ENCODE peak calls at places on chromosomes 16 and 17, in five cellular contexts. One of them, this sample, is unnamed.

GRCh38 chr17:45961206-45961605 is 37.8 kb upstream of the STH start:
- DNase-seq in GM12878: no peak
- DNase-seq in A549: no peak
- DNase-seq in body of pancreas: no peak
- DNase-seq in GM12891: no peak
- DNase-seq in this sample: no peak

GRCh38 chr16:4313563-4314531 is 2.0 kb upstream of the GLIS2 start:
- DNase-seq in GM12878: no peak
- DNase-seq in A549: peak
- DNase-seq in body of pancreas: peak
- DNase-seq in GM12891: no peak
- DNase-seq in this sample: no peak

GRCh38 chr17:49201481-49201927 is 8.9 kb downstream of the GNGT2 start:
- DNase-seq in GM12878: no peak
- DNase-seq in A549: no peak
- DNase-seq in body of pancreas: no peak
- DNase-seq in GM12891: no peak
- DNase-seq in this sample: no peak

GRCh38 chr16:79582789-79583188 is 17.7 kb downstream of the MAF start:
- DNase-seq in GM12878: no peak
- DNase-seq in A549: no peak
- DNase-seq in body of pancreas: no peak
- DNase-seq in GM12891: no peak
- DNase-seq in this sample: no peak

GRCh38 chr16:369866-370436 is 387 bp downstream of the MRPL28 start:
- DNase-seq in GM12878: no peak
- DNase-seq in A549: no peak
- DNase-seq in body of pancreas: no peak
- DNase-seq in GM12891: no peak
- DNase-seq in this sample: no peak

GRCh38 chr17:28145348-28145747 is 102.9 kb downstream of the NLK start:
- DNase-seq in GM12878: no peak
- DNase-seq in A549: no peak
- DNase-seq in body of pancreas: no peak
- DNase-seq in GM12891: no peak
- DNase-seq in this sample: peak

GRCh38 chr17:57948555-57949420 is 6.4 kb downstream of the CUEDC1 start:
- DNase-seq in GM12878: no peak
- DNase-seq in A549: peak
- DNase-seq in body of pancreas: peak
- DNase-seq in GM12891: no peak
- DNase-seq in this sample: peak

GRCh38 chr17:37779554-37779953 is 34.7 kb upstream of the HNF1B start:
- DNase-seq in GM12878: no peak
- DNase-seq in A549: no peak
- DNase-seq in body of pancreas: no peak
- DNase-seq in GM12891: no peak
- DNase-seq in this sample: no peak

GRCh38 chr17:48608921-48609505 is 1.8 kb downstream of the HOXB7 start:
- DNase-seq in GM12878: no peak
- DNase-seq in A549: no peak
- DNase-seq in body of pancreas: no peak
- DNase-seq in GM12891: no peak
- DNase-seq in this sample: no peak

GRCh38 chr16:51960931-51961330 is 586.0 kb downstream of the TOX3 start:
- DNase-seq in GM12878: no peak
- DNase-seq in A549: no peak
- DNase-seq in body of pancreas: no peak
- DNase-seq in GM12891: no peak
- DNase-seq in this sample: no peak

GRCh38 chr17:45410144-45411091 is 22.3 kb downstream of the ARHGAP27 start:
- DNase-seq in GM12878: no peak
- DNase-seq in A549: no peak
- DNase-seq in body of pancreas: peak
- DNase-seq in GM12891: peak
- DNase-seq in this sample: no peak

GRCh38 chr16:12440233-12440530 is 363.5 kb downstream of the CPPED1 start:
- DNase-seq in GM12878: no peak
- DNase-seq in A549: no peak
- DNase-seq in body of pancreas: no peak
- DNase-seq in GM12891: no peak
- DNase-seq in this sample: no peak

GRCh38 chr17:48439473-48439872 is 9.5 kb upstream of the SKAP1 start:
- DNase-seq in GM12878: no peak
- DNase-seq in A549: no peak
- DNase-seq in body of pancreas: no peak
- DNase-seq in GM12891: no peak
- DNase-seq in this sample: no peak

GRCh38 chr16:28982418-28982817 is 2.4 kb upstream of the LAT start:
- DNase-seq in GM12878: no peak
- DNase-seq in A549: no peak
- DNase-seq in body of pancreas: no peak
- DNase-seq in GM12891: no peak
- DNase-seq in this sample: no peak

GRCh38 chr16:88534731-88535141 is 35.5 kb upstream of the ZC3H18 start:
- DNase-seq in GM12878: no peak
- DNase-seq in A549: peak
- DNase-seq in body of pancreas: peak
- DNase-seq in GM12891: no peak
- DNase-seq in this sample: no peak

GRCh38 chr17:58326609-58327341 is 1.8 kb downstream of the TSPOAP1 start:
- DNase-seq in GM12878: no peak
- DNase-seq in A549: no peak
- DNase-seq in body of pancreas: no peak
- DNase-seq in GM12891: no peak
- DNase-seq in this sample: no peak

GRCh38 chr16:53664724-53665345 is 38.8 kb downstream of the RPGRIP1L start:
- DNase-seq in GM12878: peak
- DNase-seq in A549: no peak
- DNase-seq in body of pancreas: peak
- DNase-seq in GM12891: no peak
- DNase-seq in this sample: no peak

GRCh38 chr17:19470529-19471261 is 59.7 kb downstream of the RNF112 start:
- DNase-seq in GM12878: no peak
- DNase-seq in A549: no peak
- DNase-seq in body of pancreas: peak
- DNase-seq in GM12891: no peak
- DNase-seq in this sample: no peak

GRCh38 chr16:17134586-17134985 is 336.2 kb downstream of the XYLT1 start:
- DNase-seq in GM12878: peak
- DNase-seq in A549: no peak
- DNase-seq in body of pancreas: no peak
- DNase-seq in GM12891: peak
- DNase-seq in this sample: no peak

GRCh38 chr16:16120044-16120381 is 103.3 kb downstream of the ABCC6 start:
- DNase-seq in GM12878: no peak
- DNase-seq in A549: no peak
- DNase-seq in body of pancreas: peak
- DNase-seq in GM12891: no peak
- DNase-seq in this sample: no peak

GRCh38 chr17:29664743-29665479 is 42.2 kb upstream of the CORO6 start:
- DNase-seq in GM12878: no peak
- DNase-seq in A549: peak
- DNase-seq in body of pancreas: no peak
- DNase-seq in GM12891: no peak
- DNase-seq in this sample: peak

GRCh38 chr17:60167095-60167741 is 17.4 kb downstream of the CA4 start:
- DNase-seq in GM12878: no peak
- DNase-seq in A549: no peak
- DNase-seq in body of pancreas: peak
- DNase-seq in GM12891: no peak
- DNase-seq in this sample: no peak

GRCh38 chr16:81077077-81077940 is at the start of gene C16orf46:
- DNase-seq in GM12878: peak
- DNase-seq in A549: peak
- DNase-seq in body of pancreas: peak
- DNase-seq in GM12891: peak
- DNase-seq in this sample: peak

GRCh38 chr17:38600906-38601305 is 4.8 kb downstream of the SRCIN1 start:
- DNase-seq in GM12878: no peak
- DNase-seq in A549: no peak
- DNase-seq in body of pancreas: no peak
- DNase-seq in GM12891: no peak
- DNase-seq in this sample: no peak

GRCh38 chr17:48382989-48383388 is 47.0 kb downstream of the SKAP1 start:
- DNase-seq in GM12878: no peak
- DNase-seq in A549: no peak
- DNase-seq in body of pancreas: no peak
- DNase-seq in GM12891: no peak
- DNase-seq in this sample: no peak

GRCh38 chr17:65324574-65324973 is 187.4 kb downstream of the RGS9 start:
- DNase-seq in GM12878: no peak
- DNase-seq in A549: no peak
- DNase-seq in body of pancreas: no peak
- DNase-seq in GM12891: no peak
- DNase-seq in this sample: no peak

GRCh38 chr17:606501-607243 is 108.0 kb downstream of the VPS53 start:
- DNase-seq in GM12878: no peak
- DNase-seq in A549: peak
- DNase-seq in body of pancreas: no peak
- DNase-seq in GM12891: no peak
- DNase-seq in this sample: no peak

GRCh38 chr16:87416826-87417471 is 24.8 kb downstream of the MAP1LC3B start:
- DNase-seq in GM12878: no peak
- DNase-seq in A549: peak
- DNase-seq in body of pancreas: peak
- DNase-seq in GM12891: no peak
- DNase-seq in this sample: peak

GRCh38 chr16:70652322-70652721 is 6.0 kb downstream of the IL34 start:
- DNase-seq in GM12878: no peak
- DNase-seq in A549: no peak
- DNase-seq in body of pancreas: no peak
- DNase-seq in GM12891: no peak
- DNase-seq in this sample: no peak

GRCh38 chr16:83233153-83233552 is 574.6 kb upstream of the HSBP1 start:
- DNase-seq in GM12878: no peak
- DNase-seq in A549: no peak
- DNase-seq in body of pancreas: no peak
- DNase-seq in GM12891: no peak
- DNase-seq in this sample: no peak

GRCh38 chr17:82812601-82813000 is 27.2 kb downstream of the ZNF750 start:
- DNase-seq in GM12878: no peak
- DNase-seq in A549: no peak
- DNase-seq in body of pancreas: no peak
- DNase-seq in GM12891: no peak
- DNase-seq in this sample: no peak

GRCh38 chr16:69494993-69495392 is 70.6 kb downstream of the CYB5B start:
- DNase-seq in GM12878: no peak
- DNase-seq in A549: peak
- DNase-seq in body of pancreas: no peak
- DNase-seq in GM12891: no peak
- DNase-seq in this sample: no peak

GRCh38 chr16:67963325-67964321 is 4.8 kb downstream of the SLC12A4 start:
- DNase-seq in GM12878: no peak
- DNase-seq in A549: no peak
- DNase-seq in body of pancreas: peak
- DNase-seq in GM12891: no peak
- DNase-seq in this sample: no peak
- TF ChIP-seq POLR2A in GM12878: no peak
- TF ChIP-seq POLR2A in A549: no peak
- TF ChIP-seq POLR2A in body of pancreas: no peak
- TF ChIP-seq POLR2A in GM12891: no peak
- TF ChIP-seq POLR2A in this sample: no peak

DNA sequence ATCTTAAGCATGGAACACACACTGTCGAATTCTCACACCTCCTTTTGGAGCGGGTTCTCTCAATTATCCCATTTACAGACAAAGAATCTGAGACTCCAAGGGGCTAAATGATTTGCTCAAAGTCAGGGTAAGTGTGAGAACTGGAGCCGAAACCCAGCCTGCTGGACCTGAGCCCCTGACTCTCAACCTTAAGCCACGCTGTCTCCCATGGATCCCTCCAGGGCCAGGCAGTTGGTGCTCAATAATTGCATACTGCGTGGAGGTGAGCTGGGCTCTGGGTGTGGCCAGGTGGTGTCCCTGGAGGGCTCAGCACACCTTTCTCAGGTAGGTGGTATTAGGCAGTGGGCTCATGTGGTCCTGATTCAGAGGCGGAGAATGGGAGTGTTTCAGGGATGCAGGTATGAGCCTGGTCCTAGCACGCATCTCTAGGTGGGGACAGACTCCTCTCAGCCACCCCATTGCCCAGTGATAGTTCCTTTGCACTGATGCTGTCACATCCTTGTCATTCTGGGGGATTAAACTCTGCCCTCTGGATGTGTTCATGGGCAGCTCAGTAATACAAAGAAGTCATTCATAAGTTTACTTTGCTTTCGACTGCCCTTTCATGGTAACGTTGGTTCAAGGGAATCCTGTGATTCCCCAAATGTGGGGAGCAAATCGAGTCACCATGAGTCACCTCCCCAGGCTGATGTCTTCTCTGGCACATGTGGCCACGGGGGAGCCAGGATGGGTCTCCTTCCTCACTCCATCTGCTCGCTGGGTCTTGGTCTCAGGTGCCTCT is 399.5 kb upstream of the TNRC6C start:
- DNase-seq in GM12878: no peak
- DNase-seq in A549: no peak
- DNase-seq in body of pancreas: no peak
- DNase-seq in GM12891: no peak
- DNase-seq in this sample: no peak
- TF ChIP-seq POLR2A in GM12878: no peak
- TF ChIP-seq POLR2A in A549: no peak
- TF ChIP-seq POLR2A in body of pancreas: no peak
- TF ChIP-seq POLR2A in GM12891: no peak
- TF ChIP-seq POLR2A in this sample: no peak

GRCh38 chr17:7835818-7836595 is 2.0 kb downstream of the KDM6B start:
- DNase-seq in GM12878: no peak
- DNase-seq in A549: peak
- DNase-seq in body of pancreas: peak
- DNase-seq in GM12891: no peak
- DNase-seq in this sample: no peak
- TF ChIP-seq POLR2A in GM12878: peak
- TF ChIP-seq POLR2A in A549: peak
- TF ChIP-seq POLR2A in body of pancreas: peak
- TF ChIP-seq POLR2A in GM12891: no peak
- TF ChIP-seq POLR2A in this sample: no peak

DNA sequence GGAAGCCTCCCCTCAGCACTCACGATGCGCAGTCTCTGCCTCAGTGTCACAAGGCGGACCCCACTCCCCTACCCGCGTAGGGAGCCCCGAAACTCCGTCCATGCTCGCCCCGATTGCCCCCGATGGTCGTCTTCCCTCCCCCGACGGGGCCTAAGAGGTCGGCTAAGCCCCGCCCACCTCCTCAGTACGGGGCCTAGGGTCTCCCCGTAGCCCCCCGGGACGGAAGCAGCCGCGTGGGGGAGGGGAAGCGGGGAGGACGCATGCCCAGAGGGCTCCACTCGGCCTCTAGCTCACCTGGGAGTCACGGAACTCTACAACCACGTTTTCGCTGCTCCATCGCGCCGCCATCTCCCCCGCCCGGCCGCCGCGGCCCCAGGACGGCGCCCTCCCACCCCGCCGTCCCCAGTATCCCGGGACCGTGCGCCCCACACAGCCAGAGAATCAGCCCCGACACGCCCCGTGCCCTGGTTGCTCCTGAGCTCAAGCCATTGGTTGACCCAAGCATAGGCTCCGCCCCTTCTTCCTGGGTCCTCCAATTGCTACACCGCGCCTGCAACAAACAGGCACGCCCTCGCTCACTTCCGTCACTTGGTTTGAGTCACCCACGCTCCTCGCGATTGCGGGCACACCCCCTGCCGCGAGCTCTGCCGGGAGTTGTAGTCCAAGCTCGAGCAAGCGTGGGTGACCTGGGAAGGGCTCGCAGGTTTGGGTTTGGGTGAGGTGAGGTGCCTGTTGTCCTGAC is at the start of gene WDR59:
- DNase-seq in GM12878: peak
- DNase-seq in A549: peak
- DNase-seq in body of pancreas: peak
- DNase-seq in GM12891: peak
- DNase-seq in this sample: peak
- TF ChIP-seq POLR2A in GM12878: peak
- TF ChIP-seq POLR2A in A549: peak
- TF ChIP-seq POLR2A in body of pancreas: no peak
- TF ChIP-seq POLR2A in GM12891: no peak
- TF ChIP-seq POLR2A in this sample: peak